ENCODE peak calls at places on chromosomes 2 and 18, in five cellular contexts. C is stimulated activated effector memory CD8-positive, alpha-beta T cell treated with anti-CD3 and anti-CD28 coated beads, Interleukin-12 subunit alpha, Interleukin-12 subunit beta, amount 100 ng/mL, for 72 hours; T is NCI-H1092; L is foreskin fibroblast; N is activated CD8-positive, alpha-beta memory T cell treated with anti-CD3 and anti-CD28 coated beads, Interleukin-2, amount 10 ng/mL, durations not matched to agents 7 days and 5 days. I is an unnamed sample.

GRCh38 chr2:10787176-10787968 is 25.2 kb downstream of the PDIA6 start:
- DNase-seq in N (no peak), T (no peak), L (no peak), C (no peak), I (no peak)

GRCh38 chr18:9918016-9918680 is 4.3 kb downstream of the VAPA start:
- DNase-seq in T (no peak), L (no peak), C (no peak), N (no peak), I (no peak)

GRCh38 chr2:191917430-191917881 is 70.6 kb upstream of the CAVIN2 start:
- DNase-seq in L (peak; percentile 39), C (no peak), N (no peak), T (no peak), I (no peak)

GRCh38 chr2:98769784-98770183 is 38.9 kb upstream of the MGAT4A start:
- DNase-seq in T (peak; percentile 81), N (peak; percentile 54), C (no peak), L (no peak), I (no peak)

GRCh38 chr2:20649586-20650375 is 1.1 kb downstream of the HS1BP3 start:
- DNase-seq in N (no peak), T (no peak), C (no peak), L (peak; percentile 28), I (no peak)

GRCh38 chr2:33931164-33931563 is 332.1 kb upstream of the FAM98A start:
- DNase-seq in L (no peak), N (no peak), C (no peak), T (no peak), I (no peak)

GRCh38 chr2:198444800-198445287 is 640.5 kb downstream of the PLCL1 start:
- DNase-seq in N (no peak), C (no peak), T (no peak), L (no peak), I (no peak)

GRCh38 chr2:159882069-159882468 is 84.1 kb upstream of the CD302 start:
- DNase-seq in T (peak; percentile 5), C (no peak), N (no peak), L (no peak), I (no peak)

GRCh38 chr2:708667-709066 is 31.5 kb upstream of the TMEM18 start:
- DNase-seq in C (no peak), N (no peak), T (no peak), L (no peak), I (no peak)

GRCh38 chr2:170818294-170819104 is 1.8 kb downstream of the GAD1 start:
- DNase-seq in N (no peak), L (no peak), C (no peak), T (no peak), I (no peak)

GRCh38 chr2:73963385-73964120 is 21.2 kb upstream of the TET3 start:
- DNase-seq in T (no peak), L (no peak), N (peak; percentile 59), C (peak; percentile 20), I (no peak)